ENCODE peak calls at places on chromosome 15, in five cellular contexts. O, T, G, L and D are unnamed samples.

GRCh38 chr15:62087671-62088360 is 21.0 kb downstream of the C2CD4A start:
- DNase-seq in L (no peak), G (no peak), O (no peak), T (peak), D (no peak)

GRCh38 chr15:92306662-92307061 is 87.0 kb upstream of the ST8SIA2 start:
- DNase-seq in O (peak), T (no peak), L (peak), G (no peak), D (peak)

GRCh38 chr15:51227967-51228783 is 110.2 kb downstream of the CYP19A1 start:
- DNase-seq in G (peak), T (no peak), L (peak), O (peak), D (peak)

GRCh38 chr15:77650285-77650684 is 17.6 kb upstream of the LINGO1 start:
- DNase-seq in O (no peak), T (no peak), L (peak), G (no peak), D (peak)

GRCh38 chr15:20357139-20358065 is 184.2 kb downstream of the GOLGA6L6 start:
- DNase-seq in L (no peak), T (no peak), G (no peak), O (no peak), D (no peak)

GRCh38 chr15:90839187-90840071 is 29.0 kb upstream of the FURIN start:
- DNase-seq in G (peak), O (peak), L (peak), T (no peak), D (peak)

GRCh38 chr15:71374607-71375352 is 259.5 kb downstream of the THSD4 start:
- DNase-seq in L (no peak), G (no peak), T (no peak), O (no peak), D (no peak)

GRCh38 chr15:99413955-99414754 is 151.6 kb upstream of the MEF2A start:
- DNase-seq in L (peak), T (no peak), G (no peak), O (no peak), D (no peak)

GRCh38 chr15:100711479-100712130 is 109.2 kb downstream of the ASB7 start:
- DNase-seq in L (no peak), T (no peak), O (no peak), G (no peak), D (no peak)

GRCh38 chr15:39506146-39506545 is 74.7 kb upstream of the THBS1 start:
- DNase-seq in G (no peak), L (no peak), O (no peak), T (no peak), D (no peak)

GRCh38 chr15:68374346-68374745 is 57.6 kb downstream of the ITGA11 start:
- DNase-seq in G (no peak), L (peak), T (no peak), O (no peak), D (no peak)

GRCh38 chr15:29821416-29822099 is 710 bp downstream of the TJP1 start:
- DNase-seq in G (peak), T (peak), O (peak), L (peak), D (peak)

GRCh38 chr15:39204031-39204430 is 376.8 kb upstream of the THBS1 start:
- DNase-seq in T (no peak), O (no peak), G (no peak), L (no peak), D (no peak)

GRCh38 chr15:78415284-78415683 is 22.7 kb upstream of the IREB2 start:
- DNase-seq in G (peak), L (no peak), O (no peak), T (no peak), D (peak)

GRCh38 chr15:89129816-89130134 is 41.5 kb downstream of the ABHD2 start:
- DNase-seq in T (no peak), O (no peak), L (no peak), G (no peak), D (no peak)

GRCh38 chr15:80242132-80242769 is 9.8 kb downstream of the CTXND1 start:
- DNase-seq in O (peak), L (peak), G (peak), T (no peak), D (peak)

GRCh38 chr15:48579945-48580671 is 65.4 kb downstream of the FBN1 start:
- DNase-seq in O (no peak), T (no peak), L (no peak), G (no peak), D (no peak)

GRCh38 chr15:59165726-59166125 is 40.9 kb upstream of the LDHAL6B start:
- DNase-seq in G (no peak), L (peak), O (no peak), T (peak), D (no peak)

GRCh38 chr15:55186331-55186730 is 10.4 kb downstream of the RSL24D1 start:
- DNase-seq in G (no peak), L (no peak), O (no peak), T (no peak), D (no peak)

GRCh38 chr15:41775651-41776050 is 1.4 kb downstream of the MAPKBP1 start:
- DNase-seq in T (no peak), O (no peak), G (no peak), L (no peak), D (no peak)

GRCh38 chr15:38708672-38709188 is 144.1 kb upstream of the RASGRP1 start:
- DNase-seq in G (no peak), T (no peak), O (no peak), L (no peak), D (no peak)

GRCh38 chr15:83327041-83327440 is 42.6 kb upstream of the BNC1 start:
- DNase-seq in L (no peak), G (no peak), O (no peak), T (no peak), D (no peak)

GRCh38 chr15:92637621-92638020 is 18.0 kb downstream of the FAM174B start:
- DNase-seq in L (peak), G (no peak), T (no peak), O (no peak), D (no peak)

GRCh38 chr15:89888214-89888804 is 5.5 kb downstream of the AP3S2 start:
- DNase-seq in T (no peak), L (peak), G (peak), O (no peak), D (peak)

GRCh38 chr15:32700501-32701150 is 17.2 kb upstream of the GREM1 start:
- DNase-seq in T (peak), O (no peak), L (no peak), G (no peak), D (no peak)

GRCh38 chr15:101148166-101148880 is 103.5 kb downstream of the CHSY1 start:
- DNase-seq in L (peak), T (no peak), O (no peak), G (no peak), D (no peak)

GRCh38 chr15:50377867-50378751 is 23.1 kb upstream of the GABPB1 start:
- DNase-seq in O (no peak), G (no peak), L (no peak), T (no peak), D (no peak)

GRCh38 chr15:47432831-47433230 is 284.5 kb upstream of the SEMA6D start:
- DNase-seq in L (no peak), T (no peak), G (no peak), O (no peak), D (no peak)

GRCh38 chr15:35740761-35741160 is 194.8 kb upstream of the DPH6 start:
- DNase-seq in L (no peak), G (no peak), T (no peak), O (no peak), D (no peak)